ENCODE peak calls at places on chromosomes 6 and 20, in nine cellular contexts. E, Q, R, A, I, D, T, B and P are unnamed samples.

GRCh38 chr6:70857387-70858077 is 99.3 kb downstream of the B3GAT2 start:
- DNase-seq in D (no peak), B (no peak), E (no peak), I (no peak), A (no peak), T (no peak), Q (no peak), R (peak; percentile 41), P (no peak)

GRCh38 chr6:111761783-111762312 is 111.4 kb downstream of the FYN start:
- DNase-seq in B (no peak), A (no peak), D (no peak), I (no peak), R (no peak), T (no peak), Q (no peak), E (peak; percentile 33), P (no peak)

GRCh38 chr20:1786496-1786895 is 108.7 kb upstream of the SIRPA start:
- DNase-seq in I (no peak), Q (no peak), E (no peak), D (no peak), B (no peak), A (no peak), R (no peak), T (no peak), P (no peak)

GRCh38 chr6:90284745-90285481 is 11.7 kb downstream of the BACH2 start:
- DNase-seq in R (peak; percentile 69), A (no peak), I (no peak), D (peak; percentile 25), E (peak; percentile 65), B (no peak), T (no peak), Q (peak; percentile 58), P (no peak)

GRCh38 chr6:144675231-144675861 is 390.2 kb downstream of the UTRN start:
- DNase-seq in Q (peak; percentile 36), R (no peak), D (peak; percentile 53), B (no peak), A (no peak), I (no peak), T (no peak), E (no peak), P (no peak)

GRCh38 chr20:63973636-63974401 is 4.1 kb upstream of the ZNF512B start:
- DNase-seq in T (peak; percentile 90), A (peak; percentile 93), E (peak; percentile 87), B (peak; percentile 78), R (peak; percentile 84), Q (peak; percentile 96), D (peak; percentile 96), I (peak; percentile 90), P (peak; percentile 95)

GRCh38 chr6:89944181-89944755 is 50.0 kb downstream of the GJA10 start:
- DNase-seq in Q (peak; percentile 53), D (no peak), I (no peak), T (no peak), A (no peak), E (no peak), R (no peak), B (no peak), P (no peak)

GRCh38 chr6:4210619-4211419 is 75.4 kb upstream of the ECI2 start:
- DNase-seq in T (no peak), R (no peak), A (peak; percentile 41), B (peak; percentile 45), D (peak; percentile 81), Q (peak; percentile 79), I (peak; percentile 65), E (peak; percentile 66), P (peak; percentile 66)

GRCh38 chr6:44407951-44408670 is 20.6 kb downstream of the CDC5L start:
- DNase-seq in E (no peak), I (no peak), Q (no peak), R (no peak), T (no peak), D (no peak), B (no peak), A (no peak), P (no peak)

GRCh38 chr6:109867970-109868358 is 110.1 kb upstream of the GPR6 start:
- DNase-seq in B (no peak), R (no peak), T (no peak), E (no peak), D (no peak), Q (peak; percentile 41), I (no peak), A (no peak), P (no peak)

GRCh38 chr6:164097557-164098398 is 683.3 kb downstream of the QKI start:
- DNase-seq in A (no peak), B (no peak), D (peak; percentile 26), Q (peak; percentile 40), T (no peak), R (no peak), E (peak; percentile 9), I (no peak), P (no peak)

GRCh38 chr20:2692886-2693285 is 306 bp downstream of the EBF4 start:
- DNase-seq in B (no peak), T (no peak), A (no peak), R (no peak), D (peak; percentile 56), E (peak; percentile 43), I (no peak), Q (no peak), P (no peak)

GRCh38 chr6:25583906-25584305 is 68.1 kb upstream of the SCGN start:
- DNase-seq in D (no peak), E (no peak), R (no peak), A (no peak), B (no peak), Q (no peak), I (no peak), T (no peak), P (no peak)

GRCh38 chr20:47127986-47128385 is 228.5 kb downstream of the ZMYND8 start:
- DNase-seq in D (no peak), A (no peak), B (no peak), I (no peak), Q (no peak), T (no peak), E (no peak), R (no peak), P (no peak)

GRCh38 chr20:47126374-47126705 is 230.2 kb downstream of the ZMYND8 start:
- DNase-seq in I (no peak), R (no peak), D (peak; percentile 48), T (no peak), A (no peak), B (no peak), E (peak; percentile 15), Q (peak; percentile 27), P (no peak)

GRCh38 chr20:47126709-47127108 is 229.8 kb downstream of the ZMYND8 start:
- DNase-seq in B (no peak), D (peak; percentile 86), E (no peak), Q (peak; percentile 69), I (no peak), T (no peak), A (no peak), R (no peak), P (no peak)

GRCh38 chr20:47124235-47124717 is 229.6 kb downstream of the EYA2 start:
- DNase-seq in A (no peak), T (peak; percentile 72), Q (peak; percentile 20), B (no peak), D (no peak), E (peak; percentile 43), I (no peak), R (no peak), P (no peak)

DNA sequence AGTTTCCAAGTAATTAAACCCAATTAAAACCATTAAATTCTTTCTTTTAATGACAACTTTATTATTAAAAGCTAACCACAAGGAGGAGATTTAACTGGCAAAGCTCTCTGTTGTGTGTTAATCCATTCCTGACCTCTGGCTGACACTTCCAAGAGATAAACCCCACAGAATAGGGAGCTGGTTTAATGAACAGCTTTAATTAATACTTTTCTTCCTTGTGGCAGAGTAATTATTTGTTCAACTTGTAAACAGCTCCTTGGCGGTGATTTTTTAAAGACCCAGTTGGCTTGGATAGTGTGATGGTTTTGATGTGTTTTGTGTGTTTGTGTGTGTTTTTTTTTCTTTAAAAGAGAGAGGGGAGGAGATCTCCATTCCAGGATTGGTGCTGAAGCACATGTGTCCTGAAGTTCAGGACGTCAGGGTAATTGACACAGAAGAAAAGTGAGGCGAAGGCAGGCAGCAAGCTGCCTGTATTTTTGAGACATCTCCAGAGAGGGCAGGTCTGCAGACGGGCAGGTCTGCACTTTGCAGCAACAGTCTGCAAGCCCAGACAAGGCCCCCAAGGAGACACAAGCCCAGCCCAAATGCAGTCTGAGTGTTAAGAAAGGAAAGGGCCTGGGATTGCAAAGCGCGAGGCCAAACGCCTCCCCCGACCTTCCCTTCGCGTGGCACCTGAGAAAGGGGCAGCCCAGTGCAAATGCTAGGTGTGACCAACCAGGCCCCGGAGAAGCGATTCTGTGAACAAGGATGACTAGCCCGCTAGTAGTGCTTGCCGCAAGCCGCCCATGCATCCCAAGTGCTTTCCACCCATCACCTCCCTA is 230.7 kb downstream of the ZMYND8 start:
- DNase-seq in R (no peak), E (peak; percentile 15), I (no peak), Q (peak; percentile 50), B (no peak), T (no peak), D (peak; percentile 27), A (peak; percentile 41), P (no peak)
- H3K4me3 ChIP-seq in R (no peak overlapping the region), E (no peak overlapping the region), I (no peak overlapping the region), Q (no peak overlapping the region), B (no peak overlapping the region), T (no peak overlapping the region), D (no peak overlapping the region), A (no peak overlapping the region), P (no peak overlapping the region)

GRCh38 chr20:57264151-57264792 is 2.2 kb downstream of the BMP7 start:
- DNase-seq in R (no peak), A (no peak), T (no peak), B (no peak), Q (no peak), I (peak; percentile 38), D (no peak), E (no peak), P (no peak)
- H3K4me3 ChIP-seq in R (no peak overlapping the region), A (no peak overlapping the region), T (no peak overlapping the region), B (peak overlapping the region; percentile 61), Q (no peak overlapping the region), I (no peak overlapping the region), D (no peak overlapping the region), E (no peak overlapping the region), P (no peak overlapping the region)

DNA sequence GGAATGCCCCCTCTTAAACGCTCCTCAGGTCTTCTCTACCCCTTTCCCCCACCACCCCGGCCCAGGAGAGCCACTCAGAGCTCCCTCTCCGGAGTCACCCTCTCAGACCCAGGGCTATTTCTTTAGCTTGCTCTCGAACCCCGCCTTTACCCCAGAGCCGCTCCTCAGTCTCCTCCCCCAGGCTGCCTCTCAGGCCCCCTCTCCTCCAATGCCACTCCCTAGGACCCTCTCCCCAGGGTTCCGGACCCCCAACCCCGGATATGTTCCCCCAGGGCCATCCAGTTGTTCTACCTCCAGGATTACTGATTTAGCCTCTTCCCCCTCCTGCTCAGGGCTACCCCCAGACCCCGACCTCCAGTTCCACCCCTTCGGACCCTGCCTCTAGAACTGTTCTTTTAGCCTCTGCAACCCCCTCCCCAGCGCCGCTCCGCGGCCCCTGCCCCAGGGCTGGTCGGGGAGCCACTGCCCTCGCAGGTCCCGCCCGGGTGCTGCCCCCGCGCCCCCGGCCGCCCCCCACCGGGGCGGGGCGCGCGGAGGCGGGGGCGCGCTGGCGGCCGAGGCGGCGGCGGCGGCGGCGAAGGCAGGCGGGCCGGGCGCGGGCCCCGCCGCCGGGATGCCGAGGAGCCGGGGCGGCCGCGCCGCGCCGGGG is at the start of gene MMP24:
- DNase-seq in D (no peak), Q (no peak), A (no peak), E (no peak), B (no peak), R (no peak), T (no peak), I (peak; percentile 9), P (no peak)
- H3K4me3 ChIP-seq in D (peak within 1 kb of the TSS; percentile 67), Q (no peak within 1 kb of the TSS), A (no peak within 1 kb of the TSS), E (no peak within 1 kb of the TSS), B (peak within 1 kb of the TSS; percentile 41), R (no peak within 1 kb of the TSS), T (peak within 1 kb of the TSS; percentile 52), I (no peak within 1 kb of the TSS), P (peak within 1 kb of the TSS; percentile 38)

GRCh38 chr6:157838718-157839430 is 15.8 kb downstream of the SNX9 start:
- DNase-seq in E (no peak), D (no peak), I (no peak), R (no peak), Q (no peak), B (no peak), T (no peak), A (no peak), P (no peak)
- H3K4me3 ChIP-seq in E (no peak overlapping the region), D (no peak overlapping the region), I (no peak overlapping the region), R (no peak overlapping the region), Q (no peak overlapping the region), B (no peak overlapping the region), T (peak overlapping the region; percentile 13), A (no peak overlapping the region), P (no peak overlapping the region)